ENCODE peak calls at places on chromosome 16, in six cellular contexts. One of them, this sample, is unnamed.

GRCh38 chr16:85421338-85422123 is 191.6 kb upstream of the GSE1 start:
- DNase-seq in type B pancreatic cell: no peak
- DNase-seq in glutamatergic neuron: peak
- DNase-seq in body of pancreas: peak
- DNase-seq in endothelial cell: peak
- DNase-seq in fibroblast of villous mesenchyme: no peak
- DNase-seq in this sample: no peak

GRCh38 chr16:15650019-15650697 is at the start of gene NDE1:
- DNase-seq in type B pancreatic cell: peak
- DNase-seq in glutamatergic neuron: peak
- DNase-seq in body of pancreas: peak
- DNase-seq in endothelial cell: peak
- DNase-seq in fibroblast of villous mesenchyme: peak
- DNase-seq in this sample: peak

GRCh38 chr16:898761-899677 is 71.8 kb downstream of the LMF1 start:
- DNase-seq in type B pancreatic cell: no peak
- DNase-seq in glutamatergic neuron: peak
- DNase-seq in body of pancreas: no peak
- DNase-seq in endothelial cell: no peak
- DNase-seq in fibroblast of villous mesenchyme: no peak
- DNase-seq in this sample: no peak

GRCh38 chr16:4962716-4963115 is 4.6 kb downstream of the SEC14L5 start:
- DNase-seq in type B pancreatic cell: no peak
- DNase-seq in glutamatergic neuron: no peak
- DNase-seq in body of pancreas: no peak
- DNase-seq in endothelial cell: no peak
- DNase-seq in fibroblast of villous mesenchyme: no peak
- DNase-seq in this sample: no peak

GRCh38 chr16:9612267-9612666 is 520.8 kb downstream of the HAPSTR1 start:
- DNase-seq in type B pancreatic cell: no peak
- DNase-seq in glutamatergic neuron: no peak
- DNase-seq in body of pancreas: no peak
- DNase-seq in endothelial cell: no peak
- DNase-seq in fibroblast of villous mesenchyme: no peak
- DNase-seq in this sample: no peak

GRCh38 chr16:9900576-9900975 is 281.7 kb downstream of the GRIN2A start:
- DNase-seq in type B pancreatic cell: no peak
- DNase-seq in glutamatergic neuron: no peak
- DNase-seq in body of pancreas: no peak
- DNase-seq in endothelial cell: no peak
- DNase-seq in fibroblast of villous mesenchyme: no peak
- DNase-seq in this sample: no peak

GRCh38 chr16:48184681-48185080 is 28.9 kb upstream of the ABCC12 start:
- DNase-seq in type B pancreatic cell: no peak
- DNase-seq in glutamatergic neuron: no peak
- DNase-seq in body of pancreas: no peak
- DNase-seq in endothelial cell: no peak
- DNase-seq in fibroblast of villous mesenchyme: no peak
- DNase-seq in this sample: no peak

GRCh38 chr16:53034306-53034705 is 18.4 kb downstream of the CHD9NB start:
- DNase-seq in type B pancreatic cell: no peak
- DNase-seq in glutamatergic neuron: no peak
- DNase-seq in body of pancreas: no peak
- DNase-seq in endothelial cell: no peak
- DNase-seq in fibroblast of villous mesenchyme: peak
- DNase-seq in this sample: no peak

GRCh38 chr16:56408379-56409098 is 16.8 kb downstream of the AMFR start:
- DNase-seq in type B pancreatic cell: no peak
- DNase-seq in glutamatergic neuron: no peak
- DNase-seq in body of pancreas: peak
- DNase-seq in endothelial cell: no peak
- DNase-seq in fibroblast of villous mesenchyme: no peak
- DNase-seq in this sample: no peak

GRCh38 chr16:19417640-19418039 is at the start of gene TMC5:
- DNase-seq in type B pancreatic cell: no peak
- DNase-seq in glutamatergic neuron: no peak
- DNase-seq in body of pancreas: no peak
- DNase-seq in endothelial cell: no peak
- DNase-seq in fibroblast of villous mesenchyme: no peak
- DNase-seq in this sample: no peak

GRCh38 chr16:88066234-88066633 is 115.0 kb downstream of the BANP start:
- DNase-seq in type B pancreatic cell: no peak
- DNase-seq in glutamatergic neuron: no peak
- DNase-seq in body of pancreas: no peak
- DNase-seq in endothelial cell: no peak
- DNase-seq in fibroblast of villous mesenchyme: no peak
- DNase-seq in this sample: no peak

GRCh38 chr16:23694707-23695373 is 16.2 kb downstream of the PLK1 start:
- DNase-seq in type B pancreatic cell: no peak
- DNase-seq in glutamatergic neuron: peak
- DNase-seq in body of pancreas: no peak
- DNase-seq in endothelial cell: peak
- DNase-seq in fibroblast of villous mesenchyme: no peak
- DNase-seq in this sample: no peak

GRCh38 chr16:79328327-79329162 is 272.0 kb downstream of the MAF start:
- DNase-seq in type B pancreatic cell: no peak
- DNase-seq in glutamatergic neuron: no peak
- DNase-seq in body of pancreas: peak
- DNase-seq in endothelial cell: no peak
- DNase-seq in fibroblast of villous mesenchyme: no peak
- DNase-seq in this sample: no peak

GRCh38 chr16:23369416-23369815 is 67.3 kb downstream of the SCNN1B start:
- DNase-seq in type B pancreatic cell: no peak
- DNase-seq in glutamatergic neuron: no peak
- DNase-seq in body of pancreas: no peak
- DNase-seq in endothelial cell: no peak
- DNase-seq in fibroblast of villous mesenchyme: no peak
- DNase-seq in this sample: no peak

GRCh38 chr16:83031524-83031923 is 404.8 kb downstream of the CDH13 start:
- DNase-seq in type B pancreatic cell: no peak
- DNase-seq in glutamatergic neuron: no peak
- DNase-seq in body of pancreas: no peak
- DNase-seq in endothelial cell: no peak
- DNase-seq in fibroblast of villous mesenchyme: no peak
- DNase-seq in this sample: no peak

GRCh38 chr16:46883690-46884512 is at the start of gene GPT2:
- DNase-seq in type B pancreatic cell: peak
- DNase-seq in glutamatergic neuron: peak
- DNase-seq in body of pancreas: peak
- DNase-seq in endothelial cell: peak
- DNase-seq in fibroblast of villous mesenchyme: peak
- DNase-seq in this sample: peak
- TF ChIP-seq CTCF in type B pancreatic cell: peak
- TF ChIP-seq CTCF in glutamatergic neuron: peak
- TF ChIP-seq CTCF in body of pancreas: no peak
- TF ChIP-seq CTCF in endothelial cell: no peak
- TF ChIP-seq CTCF in fibroblast of villous mesenchyme: no peak
- TF ChIP-seq CTCF in this sample: no peak

GRCh38 chr16:22007509-22008214 is at the start of gene MOSMO:
- DNase-seq in type B pancreatic cell: peak
- DNase-seq in glutamatergic neuron: peak
- DNase-seq in body of pancreas: peak
- DNase-seq in endothelial cell: peak
- DNase-seq in fibroblast of villous mesenchyme: peak
- DNase-seq in this sample: peak
- TF ChIP-seq CTCF in type B pancreatic cell: peak
- TF ChIP-seq CTCF in glutamatergic neuron: no peak
- TF ChIP-seq CTCF in body of pancreas: no peak
- TF ChIP-seq CTCF in endothelial cell: no peak
- TF ChIP-seq CTCF in fibroblast of villous mesenchyme: peak
- TF ChIP-seq CTCF in this sample: no peak

GRCh38 chr16:73172621-73173312 is 124.8 kb upstream of the ZFHX3 start:
- DNase-seq in type B pancreatic cell: peak
- DNase-seq in glutamatergic neuron: no peak
- DNase-seq in body of pancreas: peak
- DNase-seq in endothelial cell: no peak
- DNase-seq in fibroblast of villous mesenchyme: peak
- DNase-seq in this sample: no peak
- TF ChIP-seq CTCF in type B pancreatic cell: peak
- TF ChIP-seq CTCF in glutamatergic neuron: peak
- TF ChIP-seq CTCF in body of pancreas: no peak
- TF ChIP-seq CTCF in endothelial cell: peak
- TF ChIP-seq CTCF in fibroblast of villous mesenchyme: peak
- TF ChIP-seq CTCF in this sample: no peak

GRCh38 chr16:84116720-84117481 is at the start of gene MBTPS1:
- DNase-seq in type B pancreatic cell: peak
- DNase-seq in glutamatergic neuron: peak
- DNase-seq in body of pancreas: peak
- DNase-seq in endothelial cell: peak
- DNase-seq in fibroblast of villous mesenchyme: peak
- DNase-seq in this sample: peak

GRCh38 chr16:84117482-84117843 is 721 bp upstream of the MBTPS1 start:
- DNase-seq in type B pancreatic cell: no peak
- DNase-seq in glutamatergic neuron: no peak
- DNase-seq in body of pancreas: no peak
- DNase-seq in endothelial cell: no peak
- DNase-seq in fibroblast of villous mesenchyme: peak
- DNase-seq in this sample: no peak

GRCh38 chr16:84120023-84120422 is 3.3 kb upstream of the MBTPS1 start:
- DNase-seq in type B pancreatic cell: no peak
- DNase-seq in glutamatergic neuron: no peak
- DNase-seq in body of pancreas: no peak
- DNase-seq in endothelial cell: no peak
- DNase-seq in fibroblast of villous mesenchyme: no peak
- DNase-seq in this sample: no peak

GRCh38 chr16:84119368-84119767 is 2.6 kb upstream of the MBTPS1 start:
- DNase-seq in type B pancreatic cell: no peak
- DNase-seq in glutamatergic neuron: no peak
- DNase-seq in body of pancreas: no peak
- DNase-seq in endothelial cell: no peak
- DNase-seq in fibroblast of villous mesenchyme: no peak
- DNase-seq in this sample: no peak

GRCh38 chr16:84115919-84116719 is 623 bp downstream of the MBTPS1 start:
- DNase-seq in type B pancreatic cell: no peak
- DNase-seq in glutamatergic neuron: no peak
- DNase-seq in body of pancreas: peak
- DNase-seq in endothelial cell: no peak
- DNase-seq in fibroblast of villous mesenchyme: peak
- DNase-seq in this sample: peak
- TF ChIP-seq CTCF in type B pancreatic cell: peak
- TF ChIP-seq CTCF in glutamatergic neuron: peak
- TF ChIP-seq CTCF in body of pancreas: no peak
- TF ChIP-seq CTCF in endothelial cell: peak
- TF ChIP-seq CTCF in fibroblast of villous mesenchyme: no peak
- TF ChIP-seq CTCF in this sample: peak

GRCh38 chr16:46629331-46629843 is 8.2 kb upstream of the SHCBP1 start:
- DNase-seq in type B pancreatic cell: no peak
- DNase-seq in glutamatergic neuron: no peak
- DNase-seq in body of pancreas: no peak
- DNase-seq in endothelial cell: peak
- DNase-seq in fibroblast of villous mesenchyme: peak
- DNase-seq in this sample: no peak
- TF ChIP-seq CTCF in type B pancreatic cell: peak
- TF ChIP-seq CTCF in glutamatergic neuron: no peak
- TF ChIP-seq CTCF in body of pancreas: no peak
- TF ChIP-seq CTCF in endothelial cell: peak
- TF ChIP-seq CTCF in fibroblast of villous mesenchyme: peak
- TF ChIP-seq CTCF in this sample: no peak